ENCODE peak calls at places on chromosomes 12 and 14, in eight cellular contexts. L is AG10803; W is AG04449; E is astrocyte of the spinal cord; F is fibroblast of mammary gland; Q is CD4-positive, alpha-beta T cell; B is HFFc6; D is fibroblast of the aortic adventitia. N is an unnamed sample.
A peak's percentile ranks its signal among the peaks of the same experiment; 100 is the strongest.

GRCh38 chr12:57623385-57623784 is 9.6 kb downstream of the B4GALNT1 start:
- DNase-seq in L (no peak), W (no peak), E (no peak), F (no peak), Q (no peak), B (no peak), D (no peak), N (no peak)

GRCh38 chr12:664075-664778 is 982 bp upstream of the NINJ2 start:
- DNase-seq in L (no peak), W (no peak), E (no peak), F (no peak), Q (no peak), B (no peak), D (no peak), N (no peak)

GRCh38 chr12:28164644-28165313 is 25.5 kb upstream of the CCDC91 start:
- DNase-seq in L (no peak), W (no peak), E (no peak), F (peak; percentile 6), Q (no peak), B (no peak), D (no peak), N (no peak)

GRCh38 chr14:35556548-35556947 is 22.6 kb downstream of the INSM2 start:
- DNase-seq in L (no peak), W (no peak), E (no peak), F (no peak), Q (no peak), B (no peak), D (peak; percentile 25), N (no peak)

GRCh38 chr14:29089849-29090248 is 323.3 kb downstream of the FOXG1 start:
- DNase-seq in L (no peak), W (no peak), E (no peak), F (no peak), Q (no peak), B (no peak), D (no peak), N (no peak)

GRCh38 chr14:84298738-84299137 is 1231.2 kb upstream of the FLRT2 start:
- DNase-seq in L (no peak), W (no peak), E (no peak), F (no peak), Q (no peak), B (no peak), D (no peak), N (no peak)

GRCh38 chr12:112121780-112122565 is 3.4 kb upstream of the TRAFD1 start:
- DNase-seq in L (peak; percentile 89), W (peak; percentile 71), E (peak; percentile 72), F (peak; percentile 88), Q (no peak), B (peak; percentile 74), D (peak; percentile 91), N (no peak)

GRCh38 chr12:123050331-123050809 is 69.9 kb downstream of the ARL6IP4 start:
- DNase-seq in L (peak; percentile 40), W (no peak), E (peak; percentile 36), F (peak; percentile 68), Q (no peak), B (peak; percentile 44), D (peak; percentile 49), N (no peak)

GRCh38 chr12:53652366-53652765 is 23.5 kb downstream of the ATP5MC2 start:
- DNase-seq in L (peak; percentile 74), W (peak; percentile 59), E (peak; percentile 75), F (no peak), Q (no peak), B (no peak), D (no peak), N (no peak)

GRCh38 chr14:98798099-98798498 is 473.9 kb downstream of the BCL11B start:
- DNase-seq in L (no peak), W (no peak), E (no peak), F (no peak), Q (no peak), B (no peak), D (no peak), N (no peak)

GRCh38 chr12:94049718-94050117 is 98.7 kb upstream of the PLXNC1 start:
- DNase-seq in L (no peak), W (no peak), E (no peak), F (no peak), Q (no peak), B (no peak), D (no peak), N (no peak)

GRCh38 chr14:77339407-77339806 is 18.6 kb downstream of the GSTZ1 start:
- DNase-seq in L (peak; percentile 55), W (no peak), E (no peak), F (peak; percentile 75), Q (no peak), B (peak; percentile 63), D (peak; percentile 59), N (no peak)

GRCh38 chr14:74488788-74489397 is 4.2 kb downstream of the NPC2 start:
- DNase-seq in L (peak; percentile 32), W (no peak), E (peak; percentile 62), F (peak; percentile 80), Q (no peak), B (peak; percentile 53), D (peak; percentile 69), N (no peak)

GRCh38 chr12:64600164-64600561 is 10.1 kb upstream of the RASSF3 start:
- DNase-seq in L (no peak), W (no peak), E (no peak), F (no peak), Q (no peak), B (no peak), D (no peak), N (no peak)

GRCh38 chr14:33711761-33712160 is 239.1 kb downstream of the EGLN3 start:
- DNase-seq in L (no peak), W (no peak), E (no peak), F (no peak), Q (no peak), B (no peak), D (no peak), N (no peak)

GRCh38 chr14:62062645-62063044 is 300.4 kb downstream of the SNAPC1 start:
- DNase-seq in L (no peak), W (no peak), E (no peak), F (no peak), Q (no peak), B (no peak), D (no peak), N (no peak)

GRCh38 chr14:64053694-64054669 is 201.2 kb downstream of the SYNE2 start:
- DNase-seq in L (no peak), W (no peak), E (peak; percentile 22), F (peak; percentile 50), Q (no peak), B (no peak), D (no peak), N (no peak)

DNA sequence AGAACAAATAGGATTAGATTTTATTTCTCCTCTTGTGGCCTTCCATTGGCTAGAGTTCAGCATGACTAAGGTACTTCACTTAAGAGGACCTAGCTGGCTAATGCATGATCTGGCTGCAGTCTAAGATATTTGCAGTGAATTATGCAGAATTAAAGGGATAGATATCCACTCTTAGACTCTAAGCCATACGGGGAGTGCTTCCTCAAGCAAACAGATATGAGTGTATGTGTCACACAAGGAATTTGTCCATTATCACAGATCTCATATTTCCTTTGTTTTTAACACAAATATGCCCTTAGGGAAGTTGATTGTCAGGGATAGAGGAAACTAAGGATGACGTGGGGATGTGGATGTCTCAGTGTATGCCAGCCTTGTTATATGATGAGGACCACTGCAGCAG is 88.1 kb upstream of the DHRS4 start:
- DNase-seq in L (no peak), W (no peak), E (no peak), F (no peak), Q (no peak), B (no peak), D (peak; percentile 8), N (no peak)
- TF ChIP-seq CTCF in L (no peak), W (no peak), E (no peak), F (no peak), Q (no peak), B (no peak), D (no peak), N (no peak)

GRCh38 chr14:58415636-58416559 is 11.4 kb downstream of the TIMM9 start:
- DNase-seq in L (no peak), W (no peak), E (no peak), F (no peak), Q (no peak), B (no peak), D (no peak), N (no peak)
- TF ChIP-seq CTCF in L (no peak), W (no peak), E (no peak), F (no peak), Q (no peak), B (peak; percentile 38), D (no peak), N (no peak)

DNA sequence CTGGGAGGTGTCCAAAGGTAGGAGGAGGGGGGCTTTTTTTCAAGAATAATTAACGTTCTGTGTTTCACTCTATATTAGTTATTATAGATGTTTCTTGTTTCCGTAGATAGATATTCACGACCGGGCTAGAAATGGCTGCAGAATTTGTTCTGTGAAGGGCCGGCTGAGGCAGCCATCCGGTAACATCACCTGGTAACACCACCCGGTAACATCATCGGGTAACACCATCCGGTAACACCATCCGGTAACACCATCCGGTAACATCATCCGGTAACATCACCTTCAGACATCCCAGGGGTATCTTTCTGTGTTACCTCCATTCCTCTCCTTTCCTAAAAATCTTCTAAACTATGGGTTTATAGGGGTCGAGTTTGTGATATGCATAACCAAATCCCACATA is 1336.7 kb upstream of the TMEM132C start:
- DNase-seq in L (no peak), W (no peak), E (no peak), F (no peak), Q (no peak), B (no peak), D (no peak), N (no peak)
- TF ChIP-seq CTCF in L (no peak), W (no peak), E (no peak), F (no peak), Q (no peak), B (no peak), D (no peak), N (no peak)

GRCh38 chr14:105480807-105481801 is 5.6 kb upstream of the CRIP1 start:
- DNase-seq in L (peak; percentile 87), W (peak; percentile 28), E (peak; percentile 91), F (peak; percentile 81), Q (peak; percentile 87), B (peak; percentile 82), D (peak; percentile 86), N (peak; percentile 95)

GRCh38 chr14:105483300-105484068 is 3.2 kb upstream of the CRIP1 start:
- DNase-seq in L (no peak), W (no peak), E (no peak), F (no peak), Q (no peak), B (no peak), D (no peak), N (no peak)

GRCh38 chr14:105482486-105483110 is 4.1 kb upstream of the CRIP1 start:
- DNase-seq in L (no peak), W (no peak), E (no peak), F (no peak), Q (no peak), B (no peak), D (no peak), N (no peak)

GRCh38 chr14:105480165-105480564 is 5.5 kb downstream of the CRIP2 start:
- DNase-seq in L (no peak), W (no peak), E (no peak), F (no peak), Q (no peak), B (no peak), D (no peak), N (no peak)

DNA sequence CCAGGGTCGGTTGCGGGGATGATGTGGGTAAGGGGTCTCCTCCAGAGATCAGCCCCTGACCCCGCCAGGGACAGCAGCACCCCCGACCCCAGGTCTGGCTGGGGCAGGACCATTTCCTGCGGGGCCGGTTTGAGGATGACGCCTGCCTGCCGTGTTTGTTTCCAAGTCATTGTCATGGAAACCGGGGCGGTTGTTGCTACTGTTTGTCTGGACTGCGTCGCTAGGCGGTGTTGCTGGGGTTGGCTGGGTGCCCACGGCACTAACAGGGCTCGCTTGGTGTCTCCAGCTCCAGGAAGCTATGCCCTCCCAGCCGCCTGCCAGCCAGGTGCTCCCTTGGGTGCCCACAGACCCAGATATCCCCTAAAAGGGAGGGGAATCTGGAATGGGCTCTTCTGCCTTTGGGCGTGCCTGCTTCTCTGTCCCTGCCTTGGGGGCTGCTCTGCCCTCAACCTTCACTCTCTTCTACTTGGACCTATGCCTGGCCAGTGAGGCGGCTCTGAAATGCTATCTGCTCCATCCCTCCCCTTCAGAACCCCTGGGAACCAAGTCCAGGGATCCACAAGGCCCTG is 4.7 kb upstream of the CRIP1 start:
- DNase-seq in L (peak; percentile 99), W (peak; percentile 81), E (peak; percentile 97), F (peak; percentile 96), Q (peak; percentile 96), B (peak; percentile 99), D (peak; percentile 95), N (peak; percentile 95)
- TF ChIP-seq CTCF in L (peak; percentile 23), W (peak; percentile 12), E (peak; percentile 30), F (no peak), Q (no peak), B (peak; percentile 42), D (no peak), N (no peak)

N was measured in GM20000.